ENCODE peak calls at places on chromosomes 16 and 17, in ten cellular contexts. U is right cardiac atrium, D is heart right ventricle, W is aorta, A is adrenal gland, H is thoracic aorta, I is substantia nigra, N is cardiac muscle cell, E is A673, Y is transverse colon. J is an unnamed sample.

GRCh38 chr16:2874032-2874431 is 9.0 kb upstream of the FLYWCH2 start:
- DNase-seq in U (no peak), D (no peak), W (no peak), A (no peak), H (no peak), I (no peak), N (no peak), E (no peak), Y (no peak), J (no peak)

GRCh38 chr17:10547351-10547750 is 2.1 kb downstream of the MYH2 start:
- DNase-seq in U (no peak), D (no peak), W (no peak), A (no peak), H (no peak), I (no peak), N (no peak), E (no peak), Y (no peak), J (no peak)

GRCh38 chr17:3762922-3763776 is 37.8 kb downstream of the ITGAE start:
- DNase-seq in U (no peak), D (no peak), W (no peak), A (no peak), H (no peak), I (no peak), N (no peak), E (no peak), Y (no peak), J (no peak)

GRCh38 chr17:63997341-63998048 is 656 bp upstream of the PRR29 start:
- DNase-seq in U (no peak), D (peak; percentile 53), W (peak; percentile 33), A (peak; percentile 19), H (no peak), I (no peak), N (peak; percentile 5), E (no peak), Y (no peak), J (no peak)

GRCh38 chr16:78925071-78925714 is 675.3 kb downstream of the MAF start:
- DNase-seq in U (no peak), D (peak; percentile 16), W (peak; percentile 59), A (peak; percentile 20), H (no peak), I (no peak), N (peak; percentile 23), E (peak; percentile 10), Y (peak; percentile 41), J (no peak)

GRCh38 chr16:8863594-8864424 is 5.0 kb downstream of the CARHSP1 start:
- DNase-seq in U (peak; percentile 83), D (no peak), W (peak; percentile 59), A (peak; percentile 83), H (no peak), I (peak; percentile 91), N (peak; percentile 59), E (no peak), Y (peak; percentile 71), J (peak; percentile 76)

GRCh38 chr16:58160855-58161254 is 31.7 kb upstream of the CFAP20 start:
- DNase-seq in U (no peak), D (no peak), W (no peak), A (no peak), H (no peak), I (no peak), N (peak; percentile 86), E (no peak), Y (no peak), J (no peak)

GRCh38 chr17:77332981-77333685 is 192.4 kb downstream of the SEC14L1 start:
- DNase-seq in U (no peak), D (no peak), W (no peak), A (peak; percentile 12), H (no peak), I (no peak), N (no peak), E (peak; percentile 64), Y (no peak), J (no peak)

GRCh38 chr17:36657763-36658490 is 56.5 kb downstream of the MRM1 start:
- DNase-seq in U (peak; percentile 68), D (no peak), W (no peak), A (no peak), H (no peak), I (no peak), N (peak; percentile 50), E (peak; percentile 3), Y (peak; percentile 48), J (no peak)
- H3K27ac ChIP-seq in U (no peak overlapping the region), D (no peak overlapping the region), W (no peak overlapping the region), A (no peak overlapping the region), H (no peak overlapping the region), I (no peak overlapping the region), N (no peak overlapping the region), E (no peak overlapping the region), Y (peak overlapping the region; percentile 4), J (no peak overlapping the region)

GRCh38 chr17:17414316-17414937 is 62.4 kb upstream of the MED9 start:
- DNase-seq in U (no peak), D (peak; percentile 28), W (peak; percentile 55), A (no peak), H (no peak), I (peak; percentile 24), N (no peak), E (no peak), Y (no peak), J (peak; percentile 64)

GRCh38 chr17:17413215-17413792 is 63.5 kb upstream of the MED9 start:
- DNase-seq in U (no peak), D (no peak), W (no peak), A (no peak), H (no peak), I (no peak), N (no peak), E (no peak), Y (no peak), J (no peak)

GRCh38 chr17:17412331-17412730 is 64.5 kb upstream of the MED9 start:
- DNase-seq in U (no peak), D (no peak), W (no peak), A (no peak), H (no peak), I (no peak), N (no peak), E (no peak), Y (no peak), J (no peak)

GRCh38 chr17:17415006-17415405 is 61.8 kb upstream of the MED9 start:
- DNase-seq in U (no peak), D (no peak), W (no peak), A (no peak), H (no peak), I (no peak), N (no peak), E (no peak), Y (no peak), J (no peak)

GRCh38 chr17:17413821-17414220 is 63.0 kb upstream of the MED9 start:
- DNase-seq in U (no peak), D (no peak), W (no peak), A (no peak), H (no peak), I (no peak), N (no peak), E (no peak), Y (no peak), J (no peak)
- H3K27ac ChIP-seq in U (no peak overlapping the region), D (peak overlapping the region; percentile 53), W (no peak overlapping the region), A (peak overlapping the region; percentile 58), H (no peak overlapping the region), I (no peak overlapping the region), N (no peak overlapping the region), E (no peak overlapping the region), Y (no peak overlapping the region), J (peak overlapping the region; percentile 87)

GRCh38 chr17:57902800-57903759 is 52.1 kb downstream of the CUEDC1 start:
- DNase-seq in U (peak; percentile 91), D (peak; percentile 81), W (peak; percentile 96), A (peak; percentile 79), H (peak; percentile 90), I (peak; percentile 72), N (no peak), E (no peak), Y (peak; percentile 80), J (no peak)

GRCh38 chr17:57903961-57904360 is 51.3 kb downstream of the CUEDC1 start:
- DNase-seq in U (no peak), D (no peak), W (no peak), A (no peak), H (no peak), I (no peak), N (no peak), E (no peak), Y (no peak), J (no peak)

GRCh38 chr17:57900991-57901743 is 51.3 kb upstream of the MRPS23 start:
- DNase-seq in U (no peak), D (no peak), W (no peak), A (no peak), H (no peak), I (no peak), N (no peak), E (no peak), Y (peak; percentile 41), J (no peak)

GRCh38 chr17:57899822-57900221 is 50.0 kb upstream of the MRPS23 start:
- DNase-seq in U (peak; percentile 81), D (no peak), W (peak; percentile 78), A (no peak), H (no peak), I (no peak), N (no peak), E (no peak), Y (peak; percentile 79), J (no peak)

DNA sequence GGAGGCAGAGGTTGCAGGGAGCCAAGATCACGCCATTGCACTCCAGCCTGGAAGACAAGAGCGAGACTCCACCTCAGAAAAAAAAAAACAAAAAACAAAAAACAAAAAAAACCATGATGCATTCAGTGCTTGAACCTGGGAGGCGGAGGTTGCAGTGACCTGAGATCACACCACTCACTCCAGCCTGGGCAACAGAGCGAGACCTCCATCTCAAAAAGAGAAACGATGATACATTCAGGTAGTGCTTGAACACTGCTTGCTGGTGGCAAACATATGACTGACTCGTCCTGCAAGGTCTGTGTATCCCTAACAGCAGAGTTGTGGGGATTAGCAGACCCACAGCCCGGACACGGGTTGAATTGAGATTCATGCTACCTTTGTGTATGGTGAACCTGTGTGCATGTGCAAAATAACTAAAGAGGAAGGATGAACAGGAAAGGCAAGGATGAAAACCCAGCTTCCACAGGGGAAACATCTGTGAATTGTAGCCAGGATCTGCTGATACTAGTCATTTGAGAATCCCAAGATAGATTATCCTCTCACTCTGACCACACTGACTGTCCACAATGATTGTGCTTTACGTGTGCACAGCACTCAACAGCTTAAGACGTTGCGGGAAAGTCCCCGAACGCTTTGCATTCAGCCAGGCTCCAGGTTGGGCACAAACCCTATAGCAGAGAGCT is 52.4 kb upstream of the MRPS23 start:
- DNase-seq in U (no peak), D (no peak), W (no peak), A (no peak), H (no peak), I (no peak), N (no peak), E (no peak), Y (no peak), J (no peak)
- H3K27ac ChIP-seq in U (peak overlapping the region; percentile 95), D (peak overlapping the region; percentile 87), W (no peak overlapping the region), A (peak overlapping the region; percentile 90), H (peak overlapping the region; percentile 40), I (peak overlapping the region; percentile 92), N (no peak overlapping the region), E (no peak overlapping the region), Y (peak overlapping the region; percentile 93), J (peak overlapping the region; percentile 49)

GRCh38 chr17:27539794-27540193 is 83.5 kb downstream of the KSR1 start:
- DNase-seq in U (no peak), D (no peak), W (no peak), A (no peak), H (no peak), I (no peak), N (no peak), E (no peak), Y (no peak), J (no peak)

GRCh38 chr17:27538156-27538955 is 82.1 kb downstream of the KSR1 start:
- DNase-seq in U (peak; percentile 19), D (no peak), W (no peak), A (no peak), H (no peak), I (peak; percentile 44), N (no peak), E (no peak), Y (no peak), J (peak; percentile 64)

GRCh38 chr17:27541326-27542023 is 85.2 kb downstream of the KSR1 start:
- DNase-seq in U (peak; percentile 5), D (no peak), W (no peak), A (no peak), H (no peak), I (no peak), N (no peak), E (no peak), Y (no peak), J (no peak)

GRCh38 chr17:27540300-27541105 is 84.3 kb downstream of the KSR1 start:
- DNase-seq in U (peak; percentile 91), D (peak; percentile 73), W (peak; percentile 94), A (peak; percentile 90), H (peak; percentile 66), I (peak; percentile 59), N (no peak), E (no peak), Y (peak; percentile 85), J (peak; percentile 25)

GRCh38 chr17:27539152-27539551 is 82.9 kb downstream of the KSR1 start:
- DNase-seq in U (peak; percentile 30), D (no peak), W (no peak), A (no peak), H (no peak), I (no peak), N (no peak), E (no peak), Y (no peak), J (no peak)
- H3K27ac ChIP-seq in U (no peak overlapping the region), D (no peak overlapping the region), W (no peak overlapping the region), A (no peak overlapping the region), H (no peak overlapping the region), I (peak overlapping the region; percentile 51), N (no peak overlapping the region), E (no peak overlapping the region), Y (peak overlapping the region; percentile 64), J (peak overlapping the region; percentile 88)